ENCODE peak calls at places on chromosomes 12 and 14, in four cellular contexts. One of them, this sample, is unnamed.

GRCh38 chr12:52903855-52904508 is 894 bp downstream of the KRT8 start:
- DNase-seq in HCT116: no peak
- DNase-seq in K562: peak
- DNase-seq in GM12878: peak
- DNase-seq in this sample: peak

GRCh38 chr12:19491863-19492262 is 52.6 kb downstream of the AEBP2 start:
- DNase-seq in GM12878: no peak
- DNase-seq in HCT116: no peak
- DNase-seq in K562: no peak
- DNase-seq in this sample: no peak

GRCh38 chr12:29223431-29223830 is 74.4 kb downstream of the FAR2 start:
- DNase-seq in HCT116: no peak
- DNase-seq in K562: no peak
- DNase-seq in GM12878: no peak
- DNase-seq in this sample: no peak

GRCh38 chr12:116160196-116160595 is 117.3 kb downstream of the MED13L start:
- DNase-seq in GM12878: no peak
- DNase-seq in K562: no peak
- DNase-seq in HCT116: peak
- DNase-seq in this sample: no peak

GRCh38 chr14:32007755-32008374 is 69.2 kb upstream of the ARHGAP5 start:
- DNase-seq in HCT116: no peak
- DNase-seq in GM12878: no peak
- DNase-seq in K562: no peak
- DNase-seq in this sample: no peak

GRCh38 chr14:57362356-57362755 is 28.0 kb upstream of the NAA30 start:
- DNase-seq in K562: no peak
- DNase-seq in HCT116: no peak
- DNase-seq in GM12878: no peak
- DNase-seq in this sample: no peak

GRCh38 chr14:31945701-31946100 is 131.4 kb upstream of the ARHGAP5 start:
- DNase-seq in HCT116: no peak
- DNase-seq in K562: no peak
- DNase-seq in GM12878: no peak
- DNase-seq in this sample: no peak

GRCh38 chr12:28830491-28830890 is 318.6 kb upstream of the FAR2 start:
- DNase-seq in HCT116: no peak
- DNase-seq in K562: no peak
- DNase-seq in GM12878: no peak
- DNase-seq in this sample: no peak

GRCh38 chr14:63249112-63249511 is 44.9 kb downstream of the RHOJ start:
- DNase-seq in HCT116: no peak
- DNase-seq in GM12878: no peak
- DNase-seq in K562: no peak
- DNase-seq in this sample: no peak

GRCh38 chr14:86022031-86022629 is 492.2 kb downstream of the FLRT2 start:
- DNase-seq in GM12878: no peak
- DNase-seq in K562: no peak
- DNase-seq in HCT116: no peak
- DNase-seq in this sample: no peak

GRCh38 chr12:124538194-124539082 is 29.0 kb downstream of the NCOR2 start:
- DNase-seq in K562: no peak
- DNase-seq in GM12878: no peak
- DNase-seq in HCT116: no peak
- DNase-seq in this sample: no peak

DNA sequence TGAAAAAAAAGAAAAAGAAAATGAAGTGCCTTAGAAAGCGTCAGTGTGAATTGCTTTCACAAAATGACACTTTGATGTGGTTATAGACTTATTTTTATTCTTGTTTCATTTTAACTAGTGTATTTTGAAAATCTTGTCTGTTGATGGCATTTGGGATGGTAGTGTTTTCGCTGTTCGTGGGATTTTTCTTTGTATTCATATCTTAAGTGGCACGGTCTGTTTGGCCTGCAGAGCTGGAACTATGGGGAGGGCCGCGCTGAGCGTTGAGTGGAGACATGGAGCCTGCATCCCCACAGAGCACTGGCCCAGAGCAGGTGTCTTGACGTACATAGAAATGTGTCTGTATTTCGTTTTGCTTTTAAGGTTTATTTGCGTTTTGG is 61.7 kb downstream of the WDR20 start:
- DNase-seq in HCT116: no peak
- DNase-seq in GM12878: peak
- DNase-seq in K562: no peak
- DNase-seq in this sample: no peak
- TF ChIP-seq ATF3 in HCT116: no peak
- TF ChIP-seq ATF3 in GM12878: no peak
- TF ChIP-seq ATF3 in K562: no peak
- TF ChIP-seq ATF3 in this sample: no peak

GRCh38 chr12:24993756-24994155 is 44.9 kb upstream of the BCAT1 start:
- DNase-seq in HCT116: no peak
- DNase-seq in GM12878: no peak
- DNase-seq in K562: no peak
- DNase-seq in this sample: no peak
- TF ChIP-seq EGR1 in HCT116: no peak
- TF ChIP-seq EGR1 in GM12878: no peak
- TF ChIP-seq EGR1 in K562: no peak
- TF ChIP-seq EGR1 in this sample: no peak

GRCh38 chr14:68729556-68729955 is 63.3 kb downstream of the ZFP36L1 start:
- DNase-seq in K562: no peak
- DNase-seq in HCT116: no peak
- DNase-seq in GM12878: no peak
- DNase-seq in this sample: no peak
- TF ChIP-seq ATF3 in K562: no peak
- TF ChIP-seq ATF3 in HCT116: no peak
- TF ChIP-seq ATF3 in GM12878: no peak
- TF ChIP-seq ATF3 in this sample: no peak

GRCh38 chr12:74599932-74600331 is 62.3 kb downstream of the ATXN7L3B start:
- DNase-seq in GM12878: no peak
- DNase-seq in HCT116: no peak
- DNase-seq in K562: no peak
- DNase-seq in this sample: no peak

GRCh38 chr12:74598819-74599218 is 61.2 kb downstream of the ATXN7L3B start:
- DNase-seq in HCT116: no peak
- DNase-seq in K562: no peak
- DNase-seq in GM12878: no peak
- DNase-seq in this sample: no peak

GRCh38 chr12:74608376-74608775 is 70.7 kb downstream of the ATXN7L3B start:
- DNase-seq in GM12878: no peak
- DNase-seq in HCT116: no peak
- DNase-seq in K562: no peak
- DNase-seq in this sample: no peak

GRCh38 chr12:74602881-74603523 is 65.4 kb downstream of the ATXN7L3B start:
- DNase-seq in K562: no peak
- DNase-seq in HCT116: no peak
- DNase-seq in GM12878: no peak
- DNase-seq in this sample: no peak
- TF ChIP-seq EGR1 in K562: no peak
- TF ChIP-seq EGR1 in HCT116: no peak
- TF ChIP-seq EGR1 in GM12878: no peak
- TF ChIP-seq EGR1 in this sample: no peak

GRCh38 chr12:76898472-76898871 is 19.7 kb upstream of the CSRP2 start:
- DNase-seq in HCT116: no peak
- DNase-seq in K562: no peak
- DNase-seq in GM12878: no peak
- DNase-seq in this sample: no peak
- TF ChIP-seq ATF3 in HCT116: no peak
- TF ChIP-seq ATF3 in K562: no peak
- TF ChIP-seq ATF3 in GM12878: no peak
- TF ChIP-seq ATF3 in this sample: no peak

DNA sequence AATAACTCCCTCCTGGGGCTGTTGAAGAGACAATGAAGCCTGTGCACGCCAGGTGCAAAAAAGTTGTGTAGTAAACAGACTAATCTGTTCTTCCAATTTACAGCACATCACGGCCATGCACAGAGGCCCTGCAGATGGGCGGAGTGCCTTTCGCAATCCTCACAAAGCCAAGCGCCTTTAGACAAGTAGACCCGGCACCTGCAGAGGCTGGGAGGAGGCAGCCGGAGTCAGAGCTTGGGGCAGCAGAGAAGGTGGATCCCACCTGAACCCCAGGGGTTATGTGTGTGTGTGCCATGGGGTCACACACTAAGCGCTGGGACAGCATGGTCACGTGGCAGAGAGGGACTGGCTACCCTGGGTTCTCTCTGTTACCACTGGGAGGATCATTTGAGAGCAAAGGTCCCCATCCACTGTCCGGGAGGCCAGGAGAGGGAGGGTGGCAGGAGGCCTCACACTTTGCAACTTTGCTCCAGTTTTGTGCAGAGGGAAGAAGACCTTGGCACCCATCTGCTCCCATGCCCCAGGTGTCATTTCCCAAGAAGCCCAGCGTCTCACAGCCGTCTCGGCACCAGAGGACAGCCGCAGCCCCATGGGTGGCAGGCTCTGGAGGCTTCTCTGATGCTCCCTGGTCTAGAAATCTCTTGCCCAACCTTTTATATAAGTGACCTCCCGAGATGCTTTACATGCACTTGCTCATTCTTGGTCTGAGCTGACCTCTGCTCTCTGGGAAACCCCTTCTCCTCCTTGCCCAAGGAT is 80.0 kb upstream of the DICER1 start:
- DNase-seq in K562: no peak
- DNase-seq in GM12878: no peak
- DNase-seq in HCT116: no peak
- DNase-seq in this sample: no peak
- TF ChIP-seq EGR1 in K562: no peak
- TF ChIP-seq EGR1 in GM12878: no peak
- TF ChIP-seq EGR1 in HCT116: no peak
- TF ChIP-seq EGR1 in this sample: no peak

DNA sequence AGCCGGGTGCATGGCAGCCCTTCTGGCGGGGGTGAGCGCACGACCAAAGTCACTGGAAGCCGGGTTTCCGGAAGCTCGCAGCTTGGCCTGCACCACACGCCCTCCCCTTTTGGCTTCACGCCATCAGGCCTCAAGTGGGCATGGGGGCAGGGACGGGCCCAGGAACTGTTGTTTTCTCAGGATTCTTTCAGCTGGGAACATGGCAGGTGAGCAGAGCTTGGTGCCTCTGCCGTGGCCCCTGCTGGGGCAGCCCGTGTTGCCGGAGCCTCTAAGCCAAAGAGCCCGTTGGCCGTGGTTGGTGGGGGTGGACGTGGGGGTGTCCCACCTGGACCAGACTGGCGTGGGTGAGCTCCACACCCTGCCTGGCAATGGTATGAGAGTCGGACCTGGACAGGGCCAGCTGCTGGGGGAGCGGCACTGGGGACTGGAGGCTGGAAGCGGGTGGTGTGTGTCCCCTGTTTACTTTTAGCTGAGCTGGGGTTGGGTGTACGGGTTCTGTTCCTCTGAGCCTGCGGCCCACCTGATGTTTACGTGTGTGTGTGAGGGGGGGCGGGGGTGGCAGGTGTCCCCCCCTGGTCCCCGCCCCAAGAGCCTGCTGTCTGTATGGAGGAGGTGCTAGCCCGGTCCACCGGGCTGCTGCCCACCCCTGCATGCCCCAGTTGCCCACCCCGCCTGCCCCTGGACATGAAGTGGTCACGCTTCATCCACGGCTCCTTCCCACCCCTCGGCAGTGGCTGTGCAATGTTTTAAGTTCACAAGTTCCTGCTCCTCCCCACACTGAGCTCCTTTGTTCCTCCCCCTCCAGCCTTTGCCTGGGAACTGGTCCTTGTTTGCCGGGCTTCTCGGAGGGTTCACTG is 28.7 kb upstream of the PLD4 start:
- DNase-seq in K562: no peak
- DNase-seq in GM12878: no peak
- DNase-seq in HCT116: no peak
- DNase-seq in this sample: no peak
- TF ChIP-seq ATF3 in K562: no peak
- TF ChIP-seq ATF3 in GM12878: no peak
- TF ChIP-seq ATF3 in HCT116: no peak
- TF ChIP-seq ATF3 in this sample: no peak

DNA sequence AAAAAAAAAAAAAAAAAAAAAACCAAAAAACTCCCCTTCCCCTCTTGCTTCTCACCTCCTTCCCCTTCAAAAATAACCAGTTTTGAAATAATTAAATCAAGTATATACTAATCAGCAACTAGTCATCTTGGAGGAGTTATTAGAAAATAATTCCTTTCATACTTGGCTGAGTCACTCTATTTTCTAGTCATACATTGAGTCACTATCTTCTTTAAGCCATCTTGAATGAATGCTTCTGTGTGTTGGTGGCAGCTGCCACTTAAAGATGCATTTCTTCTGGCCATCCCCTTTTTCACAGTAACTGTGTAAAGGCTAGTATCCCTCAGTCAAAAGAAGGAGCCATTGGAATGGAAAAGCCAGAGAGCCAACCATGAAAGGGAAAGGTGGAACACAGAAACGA is 84.2 kb upstream of the TMEM263 start:
- DNase-seq in GM12878: no peak
- DNase-seq in HCT116: no peak
- DNase-seq in K562: no peak
- DNase-seq in this sample: no peak
- TF ChIP-seq EGR1 in GM12878: no peak
- TF ChIP-seq EGR1 in HCT116: no peak
- TF ChIP-seq EGR1 in K562: no peak
- TF ChIP-seq EGR1 in this sample: no peak

GRCh38 chr12:106590601-106591000 is 7.8 kb downstream of the RFX4 start:
- DNase-seq in HCT116: no peak
- DNase-seq in GM12878: no peak
- DNase-seq in K562: no peak
- DNase-seq in this sample: no peak
- TF ChIP-seq ATF3 in HCT116: no peak
- TF ChIP-seq ATF3 in GM12878: no peak
- TF ChIP-seq ATF3 in K562: no peak
- TF ChIP-seq ATF3 in this sample: no peak